ENCODE peak calls at places on chromosome 1, in ten cellular contexts. A, U, Z, O, X, H, D, W, V and K are unnamed samples.

GRCh38 chr1:9111957-9112356 is 16.9 kb downstream of the GPR157 start:
- DNase-seq in W (no peak), Z (no peak), D (no peak), H (no peak), U (no peak), O (no peak), V (no peak), A (no peak), X (no peak), K (no peak)

GRCh38 chr1:18945401-18945849 is 11.1 kb downstream of the IFFO2 start:
- DNase-seq in O (no peak), U (no peak), V (no peak), A (peak), H (no peak), W (no peak), D (no peak), X (no peak), Z (no peak), K (no peak)

GRCh38 chr1:184351416-184351975 is 35.3 kb upstream of the C1orf21 start:
- DNase-seq in X (no peak), O (no peak), A (no peak), D (no peak), W (no peak), V (no peak), H (no peak), Z (no peak), U (no peak), K (no peak)

GRCh38 chr1:232553809-232554208 is 76.1 kb downstream of the SIPA1L2 start:
- DNase-seq in H (no peak), Z (no peak), X (no peak), U (no peak), V (no peak), A (peak), O (no peak), D (no peak), W (no peak), K (no peak)

GRCh38 chr1:228891134-228892034 is 156.1 kb downstream of the RHOU start:
- DNase-seq in U (no peak), O (no peak), W (no peak), X (no peak), V (peak), A (peak), H (no peak), Z (no peak), D (no peak), K (no peak)

GRCh38 chr1:39898648-39899603 is 2.8 kb downstream of the MYCL start:
- DNase-seq in Z (no peak), A (peak), U (no peak), D (peak), H (no peak), O (no peak), W (no peak), X (peak), V (no peak), K (no peak)

GRCh38 chr1:154155282-154155681 is 409 bp upstream of the NUP210L start:
- DNase-seq in D (peak), W (no peak), Z (no peak), U (peak), X (no peak), O (no peak), H (no peak), V (no peak), A (peak), K (no peak)

GRCh38 chr1:10856253-10856683 is 59.8 kb upstream of the CASZ1 start:
- DNase-seq in U (no peak), Z (no peak), A (no peak), D (no peak), X (no peak), H (no peak), V (no peak), O (no peak), W (no peak), K (no peak)

GRCh38 chr1:56534252-56534651 is 45.1 kb downstream of the PLPP3 start:
- DNase-seq in O (no peak), V (no peak), D (no peak), A (no peak), U (no peak), H (no peak), Z (no peak), X (no peak), W (no peak), K (no peak)

GRCh38 chr1:156644146-156644545 is 2.2 kb downstream of the BCAN start:
- DNase-seq in V (no peak), X (no peak), H (no peak), W (no peak), D (no peak), O (no peak), A (no peak), Z (no peak), U (no peak), K (no peak)

GRCh38 chr1:167061073-167061464 is 29.1 kb downstream of the GPA33 start:
- DNase-seq in A (no peak), V (peak), U (no peak), W (no peak), D (no peak), Z (no peak), H (no peak), X (no peak), O (no peak), K (no peak)

GRCh38 chr1:14142397-14143095 is 442.6 kb downstream of the PRDM2 start:
- DNase-seq in A (no peak), D (peak), V (peak), Z (no peak), O (no peak), X (no peak), H (no peak), W (no peak), U (peak), K (no peak)

GRCh38 chr1:234214911-234215892 is 158.1 kb upstream of the COA6 start:
- DNase-seq in H (no peak), D (peak), A (no peak), V (no peak), O (no peak), Z (no peak), X (no peak), U (no peak), W (no peak), K (no peak)

GRCh38 chr1:119291611-119292206 is 76.9 kb upstream of the HAO2 start:
- DNase-seq in H (no peak), D (no peak), U (no peak), W (no peak), Z (no peak), V (no peak), O (no peak), A (no peak), X (no peak), K (no peak)

GRCh38 chr1:59487335-59488031 is 190.6 kb downstream of the FGGY start:
- DNase-seq in V (peak), X (no peak), U (no peak), O (peak), H (no peak), Z (no peak), W (no peak), D (no peak), A (peak), K (no peak)

GRCh38 chr1:63773815-63774616 is at the start of gene ROR1:
- DNase-seq in V (peak), H (peak), X (peak), Z (no peak), D (peak), U (peak), A (peak), O (peak), W (peak), K (peak)

GRCh38 chr1:59083946-59084865 is 212.7 kb upstream of the FGGY start:
- DNase-seq in D (no peak), W (no peak), V (no peak), X (no peak), O (peak), H (no peak), A (no peak), U (no peak), Z (no peak), K (no peak)

GRCh38 chr1:39642796-39643195 is 3.4 kb upstream of the HEYL start:
- DNase-seq in X (peak), Z (no peak), D (no peak), A (no peak), O (peak), U (no peak), W (no peak), H (no peak), V (no peak), K (no peak)

GRCh38 chr1:248872752-248873408 is 14.0 kb upstream of the ZNF692 start:
- DNase-seq in O (peak), V (no peak), W (no peak), A (peak), H (peak), D (peak), U (peak), Z (no peak), X (no peak), K (peak)

GRCh38 chr1:53303651-53304515 is 24.0 kb downstream of the LRP8 start:
- DNase-seq in H (no peak), O (no peak), W (no peak), Z (no peak), X (no peak), V (no peak), U (peak), A (no peak), D (no peak), K (no peak)

GRCh38 chr1:57578099-57578498 is 154.2 kb upstream of the DAB1 start:
- DNase-seq in W (no peak), H (no peak), U (no peak), O (no peak), X (no peak), V (no peak), Z (no peak), A (no peak), D (no peak), K (no peak)

GRCh38 chr1:180909005-180909414 is 3.7 kb upstream of the KIAA1614 start:
- DNase-seq in Z (no peak), A (no peak), U (no peak), O (no peak), D (no peak), H (peak), V (no peak), W (no peak), X (no peak), K (no peak)